ENCODE peak calls at places on chromosome 14, in four cellular contexts. T is tibial artery, P is choroid plexus epithelial cell, L is thoracic aorta. V is an unnamed sample.

GRCh38 chr14:69685716-69686115 is 74.3 kb downstream of the SUSD6 start:
- DNase-seq in P (peak), T (peak), L (no peak), V (no peak)

GRCh38 chr14:77641534-77642341 is 25.3 kb upstream of the SPTLC2 start:
- DNase-seq in L (peak), P (peak), T (peak), V (no peak)

GRCh38 chr14:69040343-69040742 is 61.2 kb upstream of the ACTN1 start:
- DNase-seq in L (no peak), T (no peak), P (no peak), V (no peak)

GRCh38 chr14:60311417-60311816 is 62.4 kb downstream of the PPM1A start:
- DNase-seq in L (no peak), T (no peak), P (peak), V (no peak)

GRCh38 chr14:55111122-55111705 is 17.8 kb upstream of the LGALS3 start:
- DNase-seq in T (no peak), L (no peak), P (no peak), V (no peak)

GRCh38 chr14:33796356-33796755 is 154.5 kb downstream of the EGLN3 start:
- DNase-seq in T (no peak), P (peak), L (no peak), V (no peak)

GRCh38 chr14:94480809-94481208 is 4.8 kb upstream of the SERPINA9 start:
- DNase-seq in L (no peak), T (no peak), P (no peak), V (no peak)

GRCh38 chr14:78251308-78251707 is 81.1 kb downstream of the NRXN3 start:
- DNase-seq in L (no peak), T (no peak), P (no peak), V (no peak)

GRCh38 chr14:77301103-77301502 is 19.6 kb downstream of the POMT2 start:
- DNase-seq in P (peak), L (peak), T (peak), V (no peak)

GRCh38 chr14:68530443-68530842 is 262.4 kb downstream of the ZFP36L1 start:
- DNase-seq in P (no peak), T (no peak), L (no peak), V (no peak)

GRCh38 chr14:31927348-31927826 is 149.7 kb upstream of the ARHGAP5 start:
- DNase-seq in T (no peak), L (no peak), P (peak), V (no peak)

GRCh38 chr14:96584199-96584906 is 82.2 kb downstream of the PAPOLA start:
- DNase-seq in L (no peak), T (no peak), P (peak), V (peak)

GRCh38 chr14:68104518-68104917 is 284.9 kb downstream of the RAD51B start:
- DNase-seq in L (no peak), T (no peak), P (peak), V (no peak)

GRCh38 chr14:102645746-102646440 is 53.4 kb downstream of the RCOR1 start:
- DNase-seq in P (peak), T (no peak), L (no peak), V (no peak)

GRCh38 chr14:102965282-102965681 is 42.8 kb downstream of the AMN start:
- DNase-seq in T (no peak), P (peak), L (no peak), V (no peak)

GRCh38 chr14:75711796-75712211 is 50.8 kb downstream of the TTLL5 start:
- DNase-seq in P (peak), T (peak), L (peak), V (no peak)

GRCh38 chr14:94768521-94769412 is 1.1 kb downstream of the GSC start:
- DNase-seq in P (no peak), T (no peak), L (no peak), V (no peak)

GRCh38 chr14:95531473-95531872 is 3.4 kb upstream of the GLRX5 start:
- DNase-seq in L (no peak), T (no peak), P (peak), V (no peak)

GRCh38 chr14:57816568-57817284 is 49.2 kb downstream of the SLC35F4 start:
- DNase-seq in P (no peak), T (no peak), L (no peak), V (no peak)

GRCh38 chr14:68785817-68786490 is 6.9 kb downstream of the ZFP36L1 start:
- DNase-seq in P (no peak), T (no peak), L (no peak), V (peak)

GRCh38 chr14:41993687-41994086 is 387.0 kb downstream of the LRFN5 start:
- DNase-seq in P (no peak), T (no peak), L (no peak), V (no peak)

GRCh38 chr14:69921052-69921451 is 41.8 kb downstream of the SMOC1 start:
- DNase-seq in P (peak), T (no peak), L (no peak), V (no peak)

GRCh38 chr14:80135305-80136088 is 75.8 kb downstream of the DIO2 start:
- DNase-seq in T (no peak), P (no peak), L (no peak), V (no peak)

GRCh38 chr14:30928462-30928861 is 54.1 kb downstream of the COCH start:
- DNase-seq in L (no peak), P (no peak), T (no peak), V (no peak)

GRCh38 chr14:90453401-90453951 is 56.6 kb downstream of the CALM1 start:
- DNase-seq in P (peak), L (no peak), T (no peak), V (no peak)

GRCh38 chr14:21440857-21441256 is 15.1 kb downstream of the CHD8 start:
- DNase-seq in L (no peak), T (no peak), P (no peak), V (no peak)

GRCh38 chr14:88660056-88660455 is 97.2 kb downstream of the ZC3H14 start:
- DNase-seq in P (peak), L (no peak), T (no peak), V (no peak)

GRCh38 chr14:105019861-105020814 is 745 bp downstream of the CDCA4 start:
- DNase-seq in T (no peak), L (no peak), P (peak), V (no peak)

GRCh38 chr14:101601603-101602465 is 40.5 kb downstream of the DIO3 start:
- DNase-seq in P (no peak), T (no peak), L (no peak), V (peak)

GRCh38 chr14:71117839-71118743 is 210.8 kb downstream of the PCNX1 start:
- DNase-seq in L (no peak), P (peak), T (no peak), V (no peak)

GRCh38 chr14:100617715-100618693 is 30.8 kb upstream of the BEGAIN start:
- DNase-seq in P (peak), T (peak), L (no peak), V (no peak)

GRCh38 chr14:99460793-99461192 is 19.9 kb downstream of the SETD3 start:
- DNase-seq in T (no peak), P (peak), L (no peak), V (no peak)

GRCh38 chr14:96920023-96920422 is 122.8 kb downstream of the VRK1 start:
- DNase-seq in L (no peak), P (no peak), T (no peak), V (no peak)

GRCh38 chr14:92475451-92476187 is 38.0 kb upstream of the RIN3 start:
- DNase-seq in P (peak), T (no peak), L (no peak), V (no peak)

GRCh38 chr14:71592361-71592760 is 339.9 kb upstream of the RGS6 start:
- DNase-seq in P (no peak), L (no peak), T (no peak), V (no peak)

GRCh38 chr14:59769586-59769985 is 101.0 kb downstream of the RTN1 start:
- DNase-seq in T (no peak), L (no peak), P (no peak), V (no peak)

GRCh38 chr14:83994020-83994419 is 1535.9 kb upstream of the FLRT2 start:
- DNase-seq in L (no peak), P (peak), T (no peak), V (no peak)
- H3K4me3 ChIP-seq in L (no peak), P (no peak), T (no peak), V (no peak)

GRCh38 chr14:50003213-50004021 is 110.5 kb downstream of the ARF6 start:
- DNase-seq in T (peak), P (peak), L (peak), V (peak)

GRCh38 chr14:50006141-50006540 is 110.2 kb downstream of the VCPKMT start:
- DNase-seq in P (no peak), L (no peak), T (no peak), V (no peak)

GRCh38 chr14:50008562-50009355 is 107.6 kb downstream of the VCPKMT start:
- DNase-seq in P (peak), L (no peak), T (no peak), V (no peak)

GRCh38 chr14:50010752-50011151 is 105.6 kb downstream of the VCPKMT start:
- DNase-seq in L (no peak), T (no peak), P (no peak), V (no peak)

GRCh38 chr14:50007123-50007903 is 109.1 kb downstream of the VCPKMT start:
- DNase-seq in T (no peak), P (no peak), L (no peak), V (no peak)
- TF ChIP-seq CTCF in T (no peak), P (no peak), L (no peak), V (no peak)

GRCh38 chr14:65303902-65304222 is 108.7 kb upstream of the FUT8 start:
- DNase-seq in L (no peak), T (no peak), P (no peak), V (no peak)

GRCh38 chr14:65302571-65303184 is 109.9 kb upstream of the FUT8 start:
- DNase-seq in T (no peak), P (no peak), L (no peak), V (no peak)

GRCh38 chr14:65304963-65305362 is 107.6 kb upstream of the FUT8 start:
- DNase-seq in T (no peak), P (no peak), L (no peak), V (no peak)

GRCh38 chr14:65303185-65303901 is 109.2 kb upstream of the FUT8 start:
- DNase-seq in P (no peak), L (no peak), T (no peak), V (no peak)

GRCh38 chr14:65304239-65304638 is 108.3 kb upstream of the FUT8 start:
- DNase-seq in T (no peak), P (no peak), L (no peak), V (no peak)
- H3K4me3 ChIP-seq in T (no peak), P (no peak), L (no peak), V (no peak)

DNA sequence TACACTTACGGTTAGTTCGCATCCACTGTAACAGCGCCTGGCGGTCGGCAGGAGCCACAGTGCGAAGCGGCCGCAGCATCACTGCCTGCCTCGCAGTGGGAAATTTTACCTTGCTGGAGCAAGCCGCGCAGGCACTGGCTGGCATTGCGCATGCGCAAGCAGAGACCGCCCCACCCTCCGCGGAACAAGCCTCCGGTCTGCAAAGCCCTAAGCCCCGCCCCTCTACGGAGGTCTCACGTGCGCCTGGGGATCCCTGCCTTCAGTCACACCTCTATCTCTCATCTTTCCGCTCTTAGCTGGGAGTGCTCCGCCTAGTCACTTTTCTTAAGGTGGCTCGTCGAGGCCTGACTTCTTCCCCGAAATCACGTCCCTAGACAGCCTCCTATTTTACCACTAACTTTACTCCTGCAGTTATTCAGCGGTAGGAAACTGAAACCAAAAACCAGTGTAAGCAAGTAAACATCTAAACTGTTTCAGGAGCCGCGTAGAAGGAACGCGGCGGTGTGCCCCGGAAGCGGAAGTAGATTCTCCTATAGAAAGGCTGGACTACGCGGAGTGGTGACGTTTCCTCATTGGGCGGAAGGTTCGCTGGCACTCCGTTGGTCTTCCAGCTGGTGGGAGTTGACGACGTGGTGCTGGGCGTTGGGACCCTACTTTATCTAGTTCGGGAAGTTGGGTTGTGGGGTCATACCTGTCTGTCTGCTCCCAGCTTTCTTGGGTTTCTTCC is at the start of gene SRP54:
- DNase-seq in P (peak), T (peak), L (peak), V (peak)
- TF ChIP-seq CTCF in P (peak), T (no peak), L (peak), V (peak)